ENCODE peak calls at places on chromosomes 7 and 10, in six cellular contexts. Y, S, L, P, O and N are unnamed samples.

GRCh38 chr7:142842251-142842766 is 12.6 kb upstream of the EPHB6 start:
- DNase-seq in Y (no peak), S (no peak), L (no peak), P (no peak), O (no peak), N (no peak)

GRCh38 chr7:27600247-27600646 is 62.4 kb downstream of the HIBADH start:
- DNase-seq in Y (peak), S (no peak), L (no peak), P (peak), O (no peak), N (no peak)

GRCh38 chr10:106931853-106932249 is 232.7 kb downstream of the SORCS1 start:
- DNase-seq in Y (no peak), S (no peak), L (no peak), P (no peak), O (no peak), N (no peak)

GRCh38 chr10:69092959-69093850 is 5.3 kb downstream of the SRGN start:
- DNase-seq in Y (peak), S (peak), L (peak), P (peak), O (peak), N (peak)

GRCh38 chr7:129498021-129498420 is 4.3 kb upstream of the SMKR1 start:
- DNase-seq in Y (no peak), S (no peak), L (no peak), P (no peak), O (no peak), N (no peak)

GRCh38 chr7:43398831-43399230 is 184.1 kb upstream of the STK17A start:
- DNase-seq in Y (no peak), S (no peak), L (no peak), P (no peak), O (no peak), N (no peak)

GRCh38 chr10:27950165-27950564 is 48.7 kb downstream of the ODAD2 start:
- DNase-seq in Y (no peak), S (no peak), L (no peak), P (no peak), O (no peak), N (no peak)

GRCh38 chr7:43072530-43072929 is 39.9 kb upstream of the HECW1 start:
- DNase-seq in Y (peak), S (no peak), L (peak), P (no peak), O (no peak), N (no peak)

GRCh38 chr7:94391716-94392390 is 2.8 kb upstream of the COL1A2 start:
- DNase-seq in Y (peak), S (peak), L (no peak), P (peak), O (peak), N (no peak)

GRCh38 chr10:409403-410040 is 274.3 kb downstream of the ZMYND11 start:
- DNase-seq in Y (no peak), S (no peak), L (no peak), P (no peak), O (no peak), N (no peak)

GRCh38 chr7:44636041-44636580 is 29.7 kb downstream of the OGDH start:
- DNase-seq in Y (no peak), S (no peak), L (no peak), P (no peak), O (no peak), N (no peak)

GRCh38 chr10:14563359-14563758 is 211.3 kb downstream of the FAM107B start:
- DNase-seq in Y (no peak), S (no peak), L (no peak), P (no peak), O (no peak), N (no peak)
- H3K4me3 ChIP-seq in Y (no peak), S (no peak), L (peak), P (no peak), O (no peak), N (no peak)

DNA sequence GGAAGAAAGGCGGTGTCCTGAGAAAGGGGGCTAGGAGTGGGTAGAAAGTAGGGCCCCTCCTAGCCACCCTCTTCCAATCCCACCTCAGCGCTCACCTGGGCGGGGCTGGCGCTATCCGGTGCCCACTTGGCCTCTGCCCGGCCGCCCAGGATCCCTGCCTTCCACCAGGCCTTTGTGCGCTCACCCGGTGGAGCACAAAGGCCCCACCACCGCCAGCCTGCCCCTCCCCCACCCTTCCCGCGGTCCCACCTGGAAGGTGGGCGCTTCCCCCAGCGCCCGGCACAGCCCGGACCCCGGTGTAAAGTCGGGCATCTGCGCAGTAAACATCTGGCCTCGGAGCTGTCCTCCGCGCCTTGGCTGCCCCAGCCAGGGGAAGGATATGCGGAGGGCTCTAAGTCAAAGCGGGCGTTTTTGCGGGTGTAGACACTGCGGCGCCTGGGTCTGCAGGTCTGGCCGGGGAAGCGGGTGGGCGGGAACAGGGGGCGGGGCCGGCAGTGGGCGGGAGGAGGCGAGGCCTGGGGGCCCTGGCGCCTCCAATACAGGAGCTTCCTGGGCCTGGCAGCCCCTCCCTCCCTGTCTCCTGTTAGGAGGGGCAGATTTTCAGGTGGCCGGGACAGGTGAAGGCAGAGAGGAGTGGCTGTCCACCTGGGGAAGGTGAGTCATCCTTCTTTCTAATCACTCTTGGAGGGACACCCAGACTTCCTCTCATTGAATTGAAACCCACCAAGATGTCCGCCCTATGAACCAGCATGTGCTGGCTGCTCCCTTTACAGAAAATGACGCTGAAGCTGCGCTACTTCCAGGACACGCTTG is 49.3 kb downstream of the PNLIPRP2 start:
- DNase-seq in Y (no peak), S (peak), L (no peak), P (peak), O (no peak), N (no peak)
- H3K4me3 ChIP-seq in Y (no peak), S (no peak), L (no peak), P (no peak), O (no peak), N (peak)

DNA sequence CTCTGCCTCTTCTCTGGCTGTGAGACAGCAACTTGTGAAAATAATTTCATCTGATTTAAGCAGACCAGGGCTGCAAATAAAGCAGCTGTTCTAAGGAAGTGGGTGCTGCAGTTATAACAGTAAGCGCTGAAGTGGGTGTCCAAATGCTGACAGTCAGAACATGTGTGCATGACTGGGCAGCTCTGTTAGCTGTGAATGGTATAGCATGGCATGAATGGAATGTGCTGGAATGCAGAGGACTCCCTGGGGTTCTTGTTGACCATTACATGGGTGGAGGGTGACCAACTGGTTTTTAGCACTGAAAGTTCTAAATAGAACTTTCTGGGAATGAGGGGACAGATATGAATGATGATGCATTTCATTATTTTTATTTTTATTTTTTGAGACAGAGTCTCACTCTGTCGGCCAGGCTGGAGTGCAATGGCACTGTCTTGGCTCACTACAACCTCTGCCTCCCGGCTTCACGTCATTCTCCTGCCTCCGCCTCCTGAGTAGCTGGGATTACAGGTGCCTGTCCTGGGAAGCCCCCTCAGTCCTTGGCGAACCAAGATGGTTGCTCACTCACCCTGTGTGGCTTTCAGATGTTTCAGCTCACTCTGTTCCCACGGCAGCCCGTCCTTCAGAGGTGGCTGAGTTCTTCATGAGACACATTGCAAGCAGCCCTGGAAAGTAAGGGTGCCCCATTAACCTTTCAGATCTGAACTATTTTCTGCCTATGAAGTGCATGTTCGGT is 319.8 kb upstream of the PHYHIPL start:
- DNase-seq in Y (peak), S (no peak), L (no peak), P (peak), O (peak), N (no peak)
- H3K4me3 ChIP-seq in Y (no peak), S (no peak), L (no peak), P (peak), O (no peak), N (no peak)

DNA sequence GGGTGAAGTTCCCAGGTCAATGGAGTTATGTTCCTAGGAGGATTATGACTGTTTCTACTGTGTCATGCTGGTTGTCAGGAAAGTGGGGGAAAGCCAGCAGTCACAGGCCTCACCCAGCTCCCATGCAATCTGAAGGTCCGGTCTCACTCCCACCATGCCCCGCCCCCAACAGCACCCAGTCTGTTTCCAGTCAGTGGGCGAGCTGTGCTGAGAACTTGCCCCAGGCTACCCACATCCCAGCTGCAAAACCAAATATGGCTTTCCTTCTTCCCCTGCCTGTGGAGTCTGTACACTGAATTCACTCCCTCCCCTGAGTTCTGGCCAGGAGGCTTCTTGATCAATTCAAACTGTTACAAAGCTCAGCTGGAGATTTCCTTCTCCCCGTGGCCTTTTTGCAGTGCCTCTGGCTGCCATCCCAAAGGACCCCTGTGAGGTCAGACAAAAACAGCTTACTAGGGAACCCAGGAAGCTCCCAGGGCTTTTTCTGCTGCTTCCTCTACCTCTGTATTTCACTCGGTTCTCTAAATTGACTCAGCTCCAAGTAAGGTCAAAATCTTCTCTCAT is 205.7 kb downstream of the SEMA3D start:
- DNase-seq in Y (no peak), S (no peak), L (no peak), P (peak), O (no peak), N (no peak)
- H3K4me3 ChIP-seq in Y (no peak), S (no peak), L (no peak), P (no peak), O (no peak), N (no peak)